ENCODE peak calls at places on chromosomes 5 and 9, in five cellular contexts. Y, M, D, O and H are unnamed samples.

GRCh38 chr5:10151656-10152055 is 98.0 kb downstream of the ATPSCKMT start:
- DNase-seq in Y (no peak), O (no peak), M (no peak), D (no peak), H (no peak)

GRCh38 chr5:44911501-44911900 is 102.8 kb downstream of the MRPS30 start:
- DNase-seq in Y (no peak), M (no peak), O (no peak), D (no peak), H (no peak)

GRCh38 chr9:114205171-114206015 is 50.1 kb downstream of the COL27A1 start:
- DNase-seq in D (no peak), M (no peak), Y (no peak), O (no peak), H (no peak)

GRCh38 chr9:15642369-15642962 is 89.6 kb downstream of the CCDC171 start:
- DNase-seq in Y (peak), O (no peak), M (peak), D (no peak), H (peak)

GRCh38 chr9:129763235-129763917 is 10.5 kb upstream of the PTGES start:
- DNase-seq in O (no peak), M (peak), Y (no peak), D (peak), H (no peak)

GRCh38 chr5:174176511-174176910 is 131.0 kb downstream of the NSG2 start:
- DNase-seq in D (no peak), O (no peak), M (no peak), Y (no peak), H (no peak)

GRCh38 chr9:82231411-82231810 is 242.8 kb downstream of the SPATA31D1 start:
- DNase-seq in D (no peak), O (no peak), M (no peak), Y (no peak), H (no peak)

GRCh38 chr9:137618105-137619067 is at the start of gene EHMT1:
- DNase-seq in M (peak), O (peak), Y (peak), D (peak), H (peak)

GRCh38 chr5:79236970-79237734 is 1.2 kb downstream of the JMY start:
- DNase-seq in O (peak), M (peak), D (peak), Y (peak), H (peak)

GRCh38 chr9:134135343-134136116 is at the start of gene WDR5:
- DNase-seq in M (peak), D (peak), Y (peak), O (peak), H (peak)

GRCh38 chr5:74767579-74767913 is 497 bp downstream of the NSA2 start:
- DNase-seq in D (no peak), Y (peak), M (peak), O (peak), H (peak)

GRCh38 chr9:87065981-87066380 is 118.7 kb upstream of the GAS1 start:
- DNase-seq in Y (no peak), D (no peak), M (peak), O (no peak), H (no peak)

GRCh38 chr9:4555251-4555650 is 65.0 kb downstream of the SLC1A1 start:
- DNase-seq in O (peak), D (no peak), Y (peak), M (no peak), H (peak)

GRCh38 chr5:2998106-2998505 is 246.6 kb upstream of the IRX2 start:
- DNase-seq in O (no peak), D (no peak), M (no peak), Y (no peak), H (no peak)

GRCh38 chr9:136901516-136902258 is 15.4 kb downstream of the TRAF2 start:
- DNase-seq in M (peak), D (no peak), O (peak), Y (peak), H (peak)

GRCh38 chr5:133892306-133892705 is 76.1 kb downstream of the C5orf15 start:
- DNase-seq in O (no peak), D (peak), M (no peak), Y (no peak), H (no peak)

GRCh38 chr9:121325387-121325786 is 44.7 kb downstream of the STOM start:
- DNase-seq in O (no peak), M (no peak), Y (no peak), D (no peak), H (no peak)

GRCh38 chr9:129383005-129383414 is 204.9 kb upstream of the IER5L start:
- DNase-seq in O (no peak), Y (peak), D (peak), M (peak), H (no peak)

GRCh38 chr5:81247441-81247972 is 14.4 kb downstream of the CKMT2 start:
- DNase-seq in M (peak), Y (peak), D (no peak), O (no peak), H (no peak)

GRCh38 chr9:106717686-106718085 is 145.3 kb upstream of the ZNF462 start:
- DNase-seq in M (peak), D (no peak), Y (peak), O (no peak), H (no peak)

GRCh38 chr5:171757853-171758535 is 27.6 kb upstream of the SMIM23 start:
- DNase-seq in O (no peak), D (no peak), M (peak), Y (peak), H (no peak)

GRCh38 chr9:121620777-121621437 is 30.5 kb upstream of the DAB2IP start:
- DNase-seq in O (peak), M (peak), Y (no peak), D (no peak), H (peak)

GRCh38 chr5:124584991-124585715 is 161.3 kb downstream of the ZNF608 start:
- DNase-seq in O (peak), D (no peak), M (no peak), Y (no peak), H (no peak)

GRCh38 chr5:123945548-123945947 is 433.6 kb downstream of the CSNK1G3 start:
- DNase-seq in M (no peak), Y (no peak), D (no peak), O (no peak), H (no peak)

GRCh38 chr9:2967779-2968178 is 123.9 kb upstream of the PUM3 start:
- DNase-seq in O (no peak), D (no peak), Y (no peak), M (peak), H (no peak)

GRCh38 chr9:8419871-8420270 is 620.3 kb upstream of the DMAC1 start:
- DNase-seq in D (no peak), M (no peak), Y (no peak), O (no peak), H (no peak)

GRCh38 chr9:94916956-94917355 is 190.5 kb downstream of the AOPEP start:
- DNase-seq in Y (no peak), D (no peak), M (no peak), O (no peak), H (no peak)

GRCh38 chr5:88724201-88724600 is 158.8 kb downstream of the MEF2C start:
- DNase-seq in D (no peak), O (no peak), M (no peak), Y (no peak), H (no peak)

GRCh38 chr5:74575741-74576538 is 64.6 kb downstream of the ENC1 start:
- DNase-seq in M (peak), Y (peak), D (no peak), O (peak), H (no peak)

GRCh38 chr9:122134822-122135528 is 24.6 kb downstream of the NDUFA8 start:
- DNase-seq in Y (no peak), O (no peak), D (peak), M (peak), H (no peak)

GRCh38 chr5:149563461-149563860 is 12.2 kb upstream of the CSNK1A1 start:
- DNase-seq in O (no peak), D (no peak), Y (no peak), M (peak), H (no peak)

GRCh38 chr9:136644343-136644592 is 18.4 kb upstream of the EGFL7 start:
- DNase-seq in D (peak), Y (no peak), M (no peak), O (no peak), H (peak)

GRCh38 chr9:97905228-97905627 is 17.1 kb downstream of the TRMO start:
- DNase-seq in M (no peak), Y (no peak), D (no peak), O (peak), H (no peak)

GRCh38 chr9:92978345-92978875 is 31.1 kb downstream of the FGD3 start:
- DNase-seq in Y (no peak), D (no peak), M (no peak), O (no peak), H (no peak)

GRCh38 chr5:181207960-181208253 is 2.9 kb upstream of the TRIM7 start:
- DNase-seq in D (no peak), Y (no peak), M (no peak), O (no peak), H (no peak)

GRCh38 chr9:129506892-129507291 is 114.0 kb downstream of the C9orf50 start:
- DNase-seq in D (no peak), M (peak), O (no peak), Y (no peak), H (no peak)

GRCh38 chr9:36053971-36054370 is 17.3 kb downstream of the RECK start:
- DNase-seq in Y (no peak), O (no peak), M (no peak), D (no peak), H (no peak)